ENCODE peak calls at places on chromosomes 11 and 22, in four cellular contexts. One of them, this sample, is unnamed.

GRCh38 chr11:112162761-112163669 is 879 bp downstream of the IL18 start:
- DNase-seq in H1: no peak
- DNase-seq in HepG2: peak; percentile 21
- DNase-seq in GM12878: no peak
- DNase-seq in this sample: no peak

GRCh38 chr11:8564526-8564925 is 29.5 kb downstream of the STK33 start:
- DNase-seq in GM12878: no peak
- DNase-seq in HepG2: no peak
- DNase-seq in H1: no peak
- DNase-seq in this sample: no peak

GRCh38 chr22:43289551-43289963 is 53.6 kb downstream of the SCUBE1 start:
- DNase-seq in GM12878: no peak
- DNase-seq in HepG2: no peak
- DNase-seq in H1: no peak
- DNase-seq in this sample: no peak

GRCh38 chr11:36469063-36469462 is 41.0 kb downstream of the TRAF6 start:
- DNase-seq in GM12878: no peak
- DNase-seq in HepG2: no peak
- DNase-seq in H1: peak; percentile 29
- DNase-seq in this sample: no peak

GRCh38 chr11:69918938-69919650 is 99.9 kb upstream of the FGF3 start:
- DNase-seq in H1: peak; percentile 38
- DNase-seq in GM12878: no peak
- DNase-seq in HepG2: peak; percentile 50
- DNase-seq in this sample: peak; percentile 70

GRCh38 chr11:78203184-78203583 is 14.5 kb downstream of the USP35 start:
- DNase-seq in GM12878: no peak
- DNase-seq in H1: no peak
- DNase-seq in HepG2: no peak
- DNase-seq in this sample: no peak

GRCh38 chr11:135069884-135070283 is 657.8 kb upstream of the B3GAT1 start:
- DNase-seq in H1: no peak
- DNase-seq in HepG2: no peak
- DNase-seq in GM12878: no peak
- DNase-seq in this sample: no peak

GRCh38 chr11:82092904-82093303 is 640.8 kb downstream of the FAM181B start:
- DNase-seq in H1: no peak
- DNase-seq in GM12878: no peak
- DNase-seq in HepG2: no peak
- DNase-seq in this sample: no peak

GRCh38 chr11:102914238-102915043 is 39.7 kb upstream of the MMP12 start:
- DNase-seq in GM12878: no peak
- DNase-seq in H1: peak; percentile 19
- DNase-seq in HepG2: peak; percentile 4
- DNase-seq in this sample: peak; percentile 49

GRCh38 chr22:17772963-17773605 is 1.2 kb downstream of the BID start:
- DNase-seq in HepG2: no peak
- DNase-seq in H1: no peak
- DNase-seq in GM12878: no peak
- DNase-seq in this sample: no peak

GRCh38 chr22:37999640-38000272 is 15.4 kb upstream of the SOX10 start:
- DNase-seq in HepG2: no peak
- DNase-seq in H1: no peak
- DNase-seq in GM12878: no peak
- DNase-seq in this sample: no peak

GRCh38 chr11:84117394-84117793 is 831.2 kb upstream of the CCDC90B start:
- DNase-seq in H1: no peak
- DNase-seq in GM12878: no peak
- DNase-seq in HepG2: no peak
- DNase-seq in this sample: no peak

GRCh38 chr11:124602193-124602592 is 9.0 kb upstream of the PANX3 start:
- DNase-seq in H1: no peak
- DNase-seq in GM12878: no peak
- DNase-seq in HepG2: no peak
- DNase-seq in this sample: no peak

GRCh38 chr22:49197500-49197899 is 630.2 kb downstream of the BRD1 start:
- DNase-seq in H1: peak; percentile 17
- DNase-seq in GM12878: no peak
- DNase-seq in HepG2: no peak
- DNase-seq in this sample: no peak
- TF ChIP-seq SUZ12 in H1: no peak
- TF ChIP-seq SUZ12 in GM12878: no peak
- TF ChIP-seq SUZ12 in HepG2: no peak
- TF ChIP-seq SUZ12 in this sample: no peak

GRCh38 chr11:126417463-126417862 is 62.0 kb downstream of the ST3GAL4 start:
- DNase-seq in H1: no peak
- DNase-seq in HepG2: no peak
- DNase-seq in GM12878: no peak
- DNase-seq in this sample: no peak

GRCh38 chr11:126415669-126416420 is 60.4 kb downstream of the ST3GAL4 start:
- DNase-seq in GM12878: no peak
- DNase-seq in HepG2: no peak
- DNase-seq in H1: no peak
- DNase-seq in this sample: no peak

GRCh38 chr11:126414615-126415014 is 59.1 kb downstream of the ST3GAL4 start:
- DNase-seq in GM12878: no peak
- DNase-seq in HepG2: no peak
- DNase-seq in H1: no peak
- DNase-seq in this sample: no peak

GRCh38 chr11:126415128-126415527 is 59.6 kb downstream of the ST3GAL4 start:
- DNase-seq in HepG2: no peak
- DNase-seq in GM12878: no peak
- DNase-seq in H1: no peak
- DNase-seq in this sample: no peak

DNA sequence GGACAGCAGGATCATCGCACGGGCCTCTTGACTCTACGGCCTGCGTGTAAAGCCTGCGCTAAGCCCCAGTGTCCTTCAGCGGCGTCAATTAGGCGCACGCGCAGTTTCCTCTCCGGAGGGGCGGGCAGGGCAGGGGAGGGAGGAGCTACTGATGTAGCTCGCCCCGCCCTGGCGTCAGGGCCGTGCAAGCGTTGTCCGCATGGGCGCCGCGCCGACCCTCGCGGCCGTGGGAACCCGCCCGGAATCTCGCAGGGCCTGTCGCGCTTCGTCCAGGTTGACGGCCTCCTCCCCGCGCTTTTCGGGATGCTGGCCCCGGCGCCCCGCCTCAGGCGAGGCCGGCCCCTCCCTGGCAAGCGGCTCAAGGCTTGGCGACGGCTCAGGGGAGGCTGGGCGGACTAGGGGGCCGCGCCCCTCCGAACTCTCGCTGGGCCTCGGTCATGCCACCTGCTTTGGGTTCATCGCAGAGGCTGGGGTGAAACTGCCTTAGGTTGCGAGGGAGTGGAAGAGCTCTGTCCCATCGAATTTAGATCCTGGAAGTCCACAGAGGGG is 61.1 kb downstream of the ST3GAL4 start:
- DNase-seq in H1: no peak
- DNase-seq in GM12878: peak; percentile 27
- DNase-seq in HepG2: no peak
- DNase-seq in this sample: no peak
- H3K9ac ChIP-seq in H1: no peak overlapping the region
- H3K9ac ChIP-seq in GM12878: no peak overlapping the region
- H3K9ac ChIP-seq in HepG2: no peak overlapping the region
- H3K9ac ChIP-seq in this sample: no peak overlapping the region

GRCh38 chr22:20435436-20436308 is 2.0 kb downstream of the SCARF2 start:
- DNase-seq in H1: no peak
- DNase-seq in HepG2: no peak
- DNase-seq in GM12878: no peak
- DNase-seq in this sample: no peak
- H3K4me3 ChIP-seq in H1: peak overlapping the region; percentile 78
- H3K4me3 ChIP-seq in HepG2: peak overlapping the region; percentile 77
- H3K4me3 ChIP-seq in GM12878: no peak overlapping the region
- H3K4me3 ChIP-seq in this sample: peak overlapping the region; percentile 78

DNA sequence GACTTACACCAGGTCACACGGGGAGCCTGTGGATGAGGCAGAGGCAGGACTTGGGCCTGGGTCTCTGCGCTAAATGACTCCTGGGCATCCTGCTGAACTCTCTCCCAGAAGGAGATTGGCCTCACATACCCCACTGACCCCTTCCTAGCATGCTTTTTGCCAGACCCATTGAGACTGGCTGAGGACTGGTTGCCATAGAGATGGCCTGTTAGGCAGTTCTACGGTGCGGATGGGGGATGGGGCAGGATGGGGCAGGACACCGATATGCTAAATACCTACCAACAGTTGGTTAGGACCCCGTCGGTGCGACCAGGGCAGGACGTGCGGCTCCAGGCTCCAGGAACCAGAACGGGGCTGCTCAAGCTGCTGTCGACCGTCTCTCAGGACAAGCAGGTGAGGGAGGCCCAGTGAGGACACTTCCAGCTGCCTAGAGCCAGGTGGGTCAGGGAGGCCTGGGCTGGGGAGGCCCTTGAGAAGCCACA is at the start of gene TSGA10IP:
- DNase-seq in GM12878: no peak
- DNase-seq in H1: peak; percentile 33
- DNase-seq in HepG2: no peak
- DNase-seq in this sample: peak; percentile 83
- TF ChIP-seq SUZ12 in GM12878: no peak
- TF ChIP-seq SUZ12 in H1: no peak
- TF ChIP-seq SUZ12 in HepG2: no peak
- TF ChIP-seq SUZ12 in this sample: no peak